ENCODE peak calls at places on chromosomes 5 and 9, in seven cellular contexts. L is heart left ventricle, C is right lobe of liver, P is thyroid gland, I is A549, V is uterus, Y is IMR-90. S is an unnamed sample.

GRCh38 chr9:37564114-37564513 is 12.1 kb downstream of the FBXO10 start:
- DNase-seq in V (no peak), C (no peak), Y (no peak), L (no peak), P (no peak), I (no peak), S (no peak)

GRCh38 chr5:38716516-38716915 is 129.3 kb upstream of the OSMR start:
- DNase-seq in V (no peak), I (no peak), L (no peak), Y (no peak), C (no peak), P (no peak), S (no peak)

GRCh38 chr9:87123830-87124229 is 176.5 kb upstream of the GAS1 start:
- DNase-seq in I (no peak), P (no peak), Y (no peak), L (no peak), C (no peak), V (no peak), S (no peak)

GRCh38 chr9:130720762-130721161 is 27.2 kb downstream of the EXOSC2 start:
- DNase-seq in I (no peak), P (no peak), V (no peak), L (no peak), Y (no peak), C (no peak), S (no peak)

GRCh38 chr9:12666813-12667212 is 26.4 kb upstream of the TYRP1 start:
- DNase-seq in L (no peak), C (no peak), I (peak), P (no peak), Y (no peak), V (no peak), S (no peak)

GRCh38 chr9:96232539-96233241 is 69.3 kb downstream of the HSD17B3 start:
- DNase-seq in V (peak), P (peak), L (peak), C (peak), Y (peak), I (peak), S (peak)

GRCh38 chr9:29211681-29212589 is 1638.7 kb upstream of the C9orf72 start:
- DNase-seq in Y (no peak), V (peak), P (peak), C (peak), I (peak), L (no peak), S (peak)

GRCh38 chr5:1521054-1521453 is 2.7 kb downstream of the LPCAT1 start:
- DNase-seq in P (no peak), V (peak), I (no peak), L (no peak), C (peak), Y (no peak), S (no peak)

GRCh38 chr5:18195910-18196309 is 561.6 kb downstream of the TAF11L14 start:
- DNase-seq in P (no peak), Y (no peak), I (no peak), L (no peak), V (no peak), C (no peak), S (no peak)

GRCh38 chr9:99433555-99433954 is 211.5 kb downstream of the SEC61B start:
- DNase-seq in I (peak), L (peak), P (peak), C (no peak), Y (peak), V (no peak), S (no peak)

GRCh38 chr9:127694890-127695735 is 11.7 kb upstream of the CFAP157 start:
- DNase-seq in P (no peak), V (no peak), L (no peak), I (no peak), C (no peak), Y (no peak), S (no peak)

GRCh38 chr9:7760014-7760415 is 39.6 kb downstream of the DMAC1 start:
- DNase-seq in C (no peak), L (peak), I (no peak), V (no peak), Y (no peak), P (no peak), S (no peak)

GRCh38 chr5:79621056-79621455 is 8.8 kb downstream of the TENT2 start:
- DNase-seq in L (no peak), Y (peak), P (no peak), C (no peak), I (peak), V (no peak), S (peak)

GRCh38 chr5:1048861-1049838 is 40.5 kb downstream of the NKD2 start:
- DNase-seq in V (no peak), Y (no peak), L (peak), C (no peak), P (no peak), I (no peak), S (no peak)

GRCh38 chr5:135559342-135559741 is 19.4 kb downstream of the CXCL14 start:
- DNase-seq in C (no peak), I (peak), Y (peak), V (no peak), P (no peak), L (no peak), S (peak)

GRCh38 chr9:35116539-35116897 is 856 bp upstream of the ATOSB start:
- DNase-seq in C (no peak), P (no peak), I (no peak), L (no peak), V (no peak), Y (no peak), S (no peak)

GRCh38 chr5:150585781-150586461 is 54.5 kb upstream of the SYNPO start:
- DNase-seq in C (peak), Y (no peak), V (peak), L (peak), I (no peak), P (no peak), S (no peak)

GRCh38 chr9:21381752-21382339 is 3.4 kb downstream of the IFNA2 start:
- DNase-seq in P (no peak), I (peak), C (no peak), Y (no peak), V (no peak), L (no peak), S (no peak)

GRCh38 chr5:10756539-10756938 is 4.5 kb downstream of the DAP start:
- DNase-seq in C (no peak), V (no peak), I (no peak), L (no peak), P (no peak), Y (peak), S (no peak)

GRCh38 chr5:10760033-10760975 is 730 bp downstream of the DAP start:
- DNase-seq in I (peak), L (peak), C (peak), P (peak), V (peak), Y (peak), S (peak)

GRCh38 chr5:10760976-10761841 is at the start of gene DAP:
- DNase-seq in I (peak), V (peak), P (peak), Y (peak), L (peak), C (peak), S (peak)

GRCh38 chr5:10757043-10757442 is 4.0 kb downstream of the DAP start:
- DNase-seq in L (no peak), V (no peak), I (no peak), C (peak), P (no peak), Y (no peak), S (no peak)

DNA sequence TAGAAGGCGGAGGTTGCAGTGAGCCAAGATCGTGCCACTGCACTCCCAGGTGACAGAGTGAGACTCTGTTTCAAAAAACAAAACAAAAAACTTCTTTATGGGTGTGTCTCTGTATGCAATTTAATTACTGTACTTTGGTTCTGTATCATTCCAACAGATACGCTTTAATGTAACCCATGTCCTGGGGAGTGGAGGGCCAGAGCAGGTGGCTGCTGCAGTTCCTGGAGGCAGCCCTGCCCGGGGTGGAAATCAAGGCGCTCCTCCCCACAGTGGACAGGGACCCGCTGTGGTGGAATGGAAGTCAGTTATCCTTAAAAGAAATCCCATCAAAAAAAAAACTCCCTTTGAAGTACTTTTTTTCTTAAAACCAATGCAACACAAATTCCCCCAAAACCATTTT is 1.9 kb downstream of the DAP start:
- DNase-seq in P (no peak), V (no peak), C (no peak), L (no peak), I (no peak), Y (no peak), S (no peak)
- TF ChIP-seq POLR2A in P (no peak), V (no peak), C (no peak), L (no peak), I (no peak), Y (no peak), S (no peak)

DNA sequence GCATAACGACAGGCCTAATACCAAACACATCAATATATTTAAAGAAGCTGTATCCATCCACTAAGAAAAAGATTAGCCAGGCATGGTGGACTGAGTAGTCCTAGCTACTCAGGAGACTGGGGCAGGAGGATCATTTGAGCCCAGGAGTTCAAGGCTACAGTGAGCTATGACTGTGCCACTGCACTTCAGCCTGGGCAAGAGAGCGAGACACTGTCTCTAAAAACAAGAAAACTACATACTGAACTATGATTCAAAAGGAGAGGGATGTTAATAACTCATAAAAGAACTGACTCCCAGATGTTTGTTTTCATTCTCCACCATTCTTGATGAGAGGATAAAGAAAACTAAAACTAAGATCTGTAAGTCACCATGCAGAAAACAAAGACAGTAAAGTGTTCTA is 53.6 kb downstream of the AUH start:
- DNase-seq in I (no peak), P (no peak), L (no peak), V (no peak), C (no peak), Y (no peak), S (no peak)
- TF ChIP-seq POLR2A in I (no peak), P (no peak), L (no peak), V (no peak), C (no peak), Y (no peak), S (no peak)

DNA sequence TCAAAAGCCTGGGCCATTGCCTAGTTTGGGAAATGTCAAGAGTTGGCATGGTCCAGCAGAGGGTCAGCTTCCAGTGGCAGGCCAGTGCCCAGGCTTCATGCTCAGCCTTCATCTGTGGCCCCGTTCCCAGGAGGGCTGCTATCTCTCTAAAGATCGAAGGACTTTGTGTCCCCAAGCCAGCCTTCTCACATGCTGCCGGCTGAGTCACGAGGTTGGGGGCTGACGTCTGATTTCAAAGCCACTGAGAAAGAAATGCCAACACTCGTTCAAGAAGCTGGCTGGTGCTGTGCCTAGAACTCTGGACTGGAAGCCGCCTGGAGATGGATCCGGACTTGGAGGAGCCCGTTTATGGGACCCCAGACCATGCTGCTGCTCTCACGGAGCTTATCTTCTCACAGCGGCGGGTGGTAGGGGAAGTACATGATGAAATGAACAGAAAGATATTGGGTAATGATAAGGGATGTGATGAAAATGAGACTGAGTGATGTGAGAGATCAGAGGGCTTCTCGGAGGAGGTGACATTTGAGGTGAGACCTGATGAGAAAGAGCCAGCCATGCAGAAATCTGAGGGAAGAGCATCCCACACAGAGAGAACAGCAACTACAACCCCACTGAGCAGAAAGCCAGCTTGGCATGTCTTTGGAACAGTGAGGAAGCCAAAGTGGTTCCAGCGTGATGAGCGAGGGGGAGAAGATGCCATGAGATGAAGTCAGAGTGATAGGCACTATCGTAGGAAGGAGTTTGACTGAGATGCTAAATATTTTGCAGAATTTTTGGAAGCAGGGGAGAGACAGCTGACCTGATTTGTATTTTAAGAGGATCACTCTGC is 54.9 kb upstream of the BOD1 start:
- DNase-seq in Y (no peak), L (peak), P (peak), V (peak), C (peak), I (no peak), S (no peak)
- TF ChIP-seq POLR2A in Y (no peak), L (no peak), P (peak), V (no peak), C (peak), I (no peak), S (no peak)

DNA sequence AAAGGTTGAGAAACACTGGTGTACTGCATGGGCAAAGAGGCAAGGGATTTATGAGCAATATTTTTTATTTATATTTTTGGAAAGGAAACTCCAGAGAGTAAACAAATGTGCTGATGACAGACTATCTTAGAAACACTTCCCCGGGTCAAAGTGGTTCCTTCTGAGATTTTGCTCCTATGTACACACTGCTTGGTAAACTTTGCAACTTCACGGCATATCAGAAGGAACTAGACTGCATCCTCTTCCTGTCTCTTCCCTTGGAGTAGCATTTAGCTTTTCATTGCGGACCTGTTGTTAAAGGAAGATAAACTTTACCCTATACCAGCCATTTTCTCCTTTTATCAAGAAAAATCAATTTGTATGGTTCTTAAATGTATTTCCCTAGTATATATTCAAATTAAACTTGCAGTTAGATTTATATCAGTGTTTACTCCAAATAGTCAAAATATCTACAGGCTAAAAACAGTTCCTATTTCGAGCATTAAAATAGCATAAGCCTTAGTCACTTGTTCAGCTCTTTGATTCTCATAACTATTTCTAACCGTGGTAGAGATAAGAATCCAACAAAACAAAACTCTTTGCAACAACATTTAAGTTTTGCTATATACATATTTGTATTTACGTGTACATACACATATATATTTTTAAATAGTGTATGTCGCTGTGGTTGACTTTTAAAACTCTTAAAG is 48.0 kb upstream of the LRRC19 start:
- DNase-seq in P (no peak), L (no peak), C (no peak), I (peak), Y (peak), V (no peak), S (no peak)
- TF ChIP-seq POLR2A in P (no peak), L (no peak), C (no peak), I (no peak), Y (no peak), V (no peak), S (no peak)

GRCh38 chr5:170053896-170054295 is 51.8 kb upstream of the FOXI1 start:
- DNase-seq in C (no peak), Y (no peak), V (no peak), L (no peak), P (no peak), I (no peak), S (no peak)
- TF ChIP-seq POLR2A in C (no peak), Y (no peak), V (no peak), L (no peak), P (no peak), I (no peak), S (no peak)

GRCh38 chr9:121286973-121287721 is 19.2 kb downstream of the GSN start:
- DNase-seq in I (peak), C (no peak), P (peak), L (peak), V (peak), Y (peak), S (peak)

GRCh38 chr9:121288557-121288873 is 20.6 kb downstream of the GSN start:
- DNase-seq in Y (no peak), L (no peak), C (no peak), P (no peak), I (no peak), V (peak), S (peak)

GRCh38 chr9:121286688-121286972 is 18.7 kb downstream of the GSN start:
- DNase-seq in P (no peak), C (no peak), I (no peak), Y (no peak), V (no peak), L (no peak), S (no peak)

GRCh38 chr9:121289554-121290370 is 21.8 kb downstream of the GSN start:
- DNase-seq in I (no peak), C (no peak), V (peak), P (no peak), Y (no peak), L (no peak), S (peak)

DNA sequence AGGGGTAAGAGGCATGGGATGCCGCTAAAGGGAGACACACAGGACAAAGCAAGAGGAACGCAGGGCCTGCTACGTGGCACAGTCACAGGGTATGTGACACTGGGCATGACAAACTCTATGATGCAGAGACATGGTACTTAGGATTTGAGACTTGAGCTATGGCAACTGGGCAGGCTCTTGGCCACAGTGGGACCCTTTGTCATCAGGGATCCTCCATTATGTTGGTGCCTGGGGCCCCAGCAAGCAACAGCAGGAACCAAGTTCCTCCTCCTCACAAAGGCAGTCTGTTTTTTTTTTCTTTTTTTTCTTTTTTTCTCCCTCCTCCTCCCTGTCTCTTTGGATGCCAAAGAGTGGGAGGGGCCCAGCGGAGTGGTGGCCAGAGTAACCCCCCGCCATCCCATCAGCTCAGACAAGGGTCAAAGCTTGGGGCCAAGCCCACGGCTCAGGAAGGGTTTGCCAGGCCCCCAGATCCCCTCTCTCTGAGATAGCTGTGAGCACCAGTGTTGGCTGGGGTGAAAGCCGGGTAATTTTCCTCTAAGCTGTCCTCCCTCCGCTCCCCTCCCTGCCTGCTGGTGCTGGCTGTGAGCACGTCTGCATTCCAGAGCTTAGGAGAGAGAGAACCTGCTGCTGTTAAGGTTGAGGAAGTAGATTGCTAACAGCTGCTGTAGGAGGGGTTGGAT is 21.1 kb downstream of the GSN start:
- DNase-seq in I (peak), Y (peak), L (peak), C (no peak), P (peak), V (peak), S (no peak)
- TF ChIP-seq POLR2A in I (no peak), Y (no peak), L (no peak), C (no peak), P (peak), V (peak), S (no peak)

GRCh38 chr9:113875917-113876805 is at the start of gene ZNF618:
- DNase-seq in Y (no peak), L (peak), P (peak), C (peak), V (no peak), I (peak), S (peak)
- TF ChIP-seq POLR2A in Y (no peak), L (no peak), P (peak), C (no peak), V (no peak), I (no peak), S (no peak)

S was measured in erythroblast.